ENCODE peak calls at places on chromosomes 12 and 14, in six cellular contexts. D is adipocyte; X is stimulated activated CD4-positive, alpha-beta T cell treated with anti-CD3 and anti-CD28 coated beads, Interleukin-1b, Interleukin-23, amount 100 ng/mL, for 4 hours; S is mammary epithelial cell; K is left kidney; F is RWPE1. T is an unnamed sample.

GRCh38 chr12:117821480-117822175 is 147.2 kb downstream of the KSR2 start:
- DNase-seq in D (no peak), X (no peak), S (no peak), K (no peak), F (no peak), T (no peak)

GRCh38 chr12:15550778-15551177 is 228.5 kb downstream of the PTPRO start:
- DNase-seq in D (no peak), X (no peak), S (no peak), K (no peak), F (no peak), T (no peak)

GRCh38 chr12:109130755-109131521 is 14.6 kb downstream of the ACACB start:
- DNase-seq in D (peak; percentile 32), X (no peak), S (no peak), K (peak; percentile 90), F (no peak), T (no peak)

GRCh38 chr12:113647048-113647447 is 175.4 kb upstream of the LHX5 start:
- DNase-seq in D (no peak), X (no peak), S (no peak), K (no peak), F (no peak), T (no peak)

GRCh38 chr12:49909826-49910225 is 6.1 kb upstream of the FAIM2 start:
- DNase-seq in D (peak; percentile 29), X (no peak), S (peak; percentile 74), K (peak; percentile 88), F (peak; percentile 70), T (no peak)

GRCh38 chr12:69389836-69390235 is 30.3 kb downstream of the YEATS4 start:
- DNase-seq in D (peak; percentile 39), X (no peak), S (no peak), K (no peak), F (no peak), T (no peak)

GRCh38 chr14:74663884-74664283 is 49.0 kb downstream of the AREL1 start:
- DNase-seq in D (no peak), X (no peak), S (no peak), K (no peak), F (no peak), T (no peak)

GRCh38 chr14:97414718-97415098 is 617.5 kb downstream of the VRK1 start:
- DNase-seq in D (no peak), X (no peak), S (no peak), K (no peak), F (no peak), T (no peak)

GRCh38 chr14:102491786-102492522 is 17.6 kb downstream of the ANKRD9 start:
- DNase-seq in D (no peak), X (no peak), S (no peak), K (no peak), F (no peak), T (no peak)

GRCh38 chr12:116820077-116820656 is 61.1 kb downstream of the HRK start:
- DNase-seq in D (peak; percentile 5), X (no peak), S (no peak), K (no peak), F (no peak), T (no peak)

GRCh38 chr12:2961705-2962104 is 2.5 kb downstream of the TEAD4 start:
- DNase-seq in D (no peak), X (no peak), S (no peak), K (no peak), F (no peak), T (no peak)

GRCh38 chr14:68278568-68279436 is 459.2 kb downstream of the RAD51B start:
- DNase-seq in D (peak; percentile 76), X (no peak), S (peak; percentile 30), K (peak; percentile 46), F (peak; percentile 24), T (no peak)

GRCh38 chr12:116771651-116772050 is 33.5 kb downstream of the RNFT2 start:
- DNase-seq in D (no peak), X (no peak), S (peak; percentile 29), K (no peak), F (no peak), T (no peak)

GRCh38 chr14:81430284-81430683 is 30.2 kb upstream of the STON2 start:
- DNase-seq in D (no peak), X (no peak), S (no peak), K (no peak), F (no peak), T (no peak)

GRCh38 chr12:79691299-79692248 is 810 bp upstream of the PAWR start:
- DNase-seq in D (peak; percentile 65), X (no peak), S (peak; percentile 94), K (peak; percentile 22), F (peak; percentile 66), T (peak; percentile 81)

GRCh38 chr14:94779713-94780112 is 9.8 kb upstream of the GSC start:
- DNase-seq in D (no peak), X (no peak), S (no peak), K (no peak), F (no peak), T (no peak)

GRCh38 chr14:87811246-87811645 is 181.7 kb downstream of the GALC start:
- DNase-seq in D (no peak), X (no peak), S (peak; percentile 25), K (no peak), F (no peak), T (no peak)

GRCh38 chr12:105942316-105942715 is 196.4 kb downstream of the NUAK1 start:
- DNase-seq in D (no peak), X (no peak), S (no peak), K (no peak), F (no peak), T (no peak)

GRCh38 chr14:79275367-79275655 is 936.0 kb downstream of the DIO2 start:
- DNase-seq in D (no peak), X (no peak), S (no peak), K (no peak), F (no peak), T (no peak)

GRCh38 chr12:3962661-3963483 is 89.7 kb upstream of the PARP11 start:
- DNase-seq in D (no peak), X (peak; percentile 32), S (no peak), K (peak; percentile 49), F (no peak), T (no peak)

GRCh38 chr12:106226884-106227640 is 20.8 kb downstream of the CKAP4 start:
- DNase-seq in D (peak; percentile 84), X (no peak), S (peak; percentile 71), K (peak; percentile 83), F (peak; percentile 84), T (peak; percentile 50)

GRCh38 chr14:77036484-77037337 is 8.2 kb upstream of the IRF2BPL start:
- DNase-seq in D (peak; percentile 36), X (no peak), S (no peak), K (peak; percentile 40), F (no peak), T (peak; percentile 56)

GRCh38 chr12:27743601-27744000 is 33.0 kb downstream of the MRPS35 start:
- DNase-seq in D (no peak), X (no peak), S (no peak), K (no peak), F (no peak), T (no peak)

GRCh38 chr12:30822385-30823139 is 67.8 kb upstream of the CAPRIN2 start:
- DNase-seq in D (peak; percentile 72), X (peak; percentile 23), S (peak; percentile 22), K (peak; percentile 91), F (peak; percentile 24), T (no peak)

GRCh38 chr14:53547593-53547992 is 394.5 kb upstream of the DDHD1 start:
- DNase-seq in D (no peak), X (no peak), S (no peak), K (no peak), F (no peak), T (no peak)

GRCh38 chr14:35879654-35880249 is 53.6 kb downstream of the BRMS1L start:
- DNase-seq in D (peak; percentile 62), X (no peak), S (no peak), K (peak; percentile 9), F (peak; percentile 26), T (peak; percentile 20)

GRCh38 chr14:74892745-74893144 is 11.0 kb downstream of the DLST start:
- DNase-seq in D (no peak), X (no peak), S (no peak), K (no peak), F (no peak), T (no peak)

GRCh38 chr14:103488960-103489359 is 33.7 kb downstream of the CKB start:
- DNase-seq in D (peak; percentile 55), X (no peak), S (no peak), K (no peak), F (no peak), T (no peak)

GRCh38 chr14:57071639-57072038 is 197.1 kb downstream of the EXOC5 start:
- DNase-seq in D (no peak), X (no peak), S (no peak), K (no peak), F (no peak), T (no peak)

GRCh38 chr14:28773917-28774691 is 7.5 kb downstream of the FOXG1 start:
- DNase-seq in D (peak; percentile 58), X (no peak), S (no peak), K (peak; percentile 88), F (no peak), T (peak; percentile 90)

GRCh38 chr12:96054262-96054645 is 18.9 kb upstream of the LTA4H start:
- DNase-seq in D (no peak), X (no peak), S (no peak), K (no peak), F (no peak), T (no peak)

GRCh38 chr12:115320967-115321366 is 637.0 kb upstream of the TBX3 start:
- DNase-seq in D (no peak), X (no peak), S (no peak), K (peak; percentile 68), F (no peak), T (no peak)

GRCh38 chr14:71733210-71733883 is 198.9 kb upstream of the RGS6 start:
- DNase-seq in D (peak; percentile 66), X (no peak), S (no peak), K (no peak), F (no peak), T (no peak)

GRCh38 chr12:20576528-20576927 is 118.6 kb upstream of the SLCO1C1 start:
- DNase-seq in D (no peak), X (no peak), S (no peak), K (no peak), F (no peak), T (no peak)

GRCh38 chr12:143964-144649 is 69.8 kb downstream of the SLC6A12 start:
- DNase-seq in D (no peak), X (no peak), S (no peak), K (peak; percentile 90), F (no peak), T (no peak)

GRCh38 chr12:109606261-109607028 is 32.9 kb downstream of the MVK start:
- DNase-seq in D (peak; percentile 8), X (no peak), S (no peak), K (peak; percentile 86), F (no peak), T (no peak)

GRCh38 chr14:49999216-49999761 is 106.4 kb downstream of the ARF6 start:
- DNase-seq in D (peak; percentile 86), X (peak; percentile 28), S (peak; percentile 79), K (peak; percentile 56), F (peak; percentile 51), T (no peak)

GRCh38 chr14:105294142-105294597 is 6.6 kb downstream of the BRF1 start:
- DNase-seq in D (no peak), X (peak; percentile 17), S (no peak), K (peak; percentile 91), F (no peak), T (no peak)